ENCODE peak calls at places on chromosome 10, in six cellular contexts. S, K, X, J, Y and W are unnamed samples.

GRCh38 chr10:19659920-19660655 is 156.1 kb upstream of the PLXDC2 start:
- ATAC-seq in S (no peak), K (no peak), X (no peak), J (no peak), Y (no peak), W (no peak)

GRCh38 chr10:2680802-2681201 is 386.5 kb upstream of the PFKP start:
- ATAC-seq in S (no peak), K (no peak), X (no peak), J (no peak), Y (no peak), W (no peak)

GRCh38 chr10:99522511-99523250 is 10.1 kb upstream of the NKX2-3 start:
- ATAC-seq in S (no peak), K (peak), X (no peak), J (no peak), Y (no peak), W (no peak)

GRCh38 chr10:3838723-3839437 is 53.9 kb upstream of the KLF6 start:
- ATAC-seq in S (no peak), K (peak), X (peak), J (no peak), Y (peak), W (no peak)

GRCh38 chr10:17580853-17581252 is 36.3 kb downstream of the HACD1 start:
- ATAC-seq in S (no peak), K (no peak), X (no peak), J (no peak), Y (no peak), W (no peak)

GRCh38 chr10:48215148-48215982 is 59.1 kb downstream of the FRMPD2 start:
- ATAC-seq in S (peak), K (peak), X (peak), J (peak), Y (peak), W (no peak)

GRCh38 chr10:110368002-110368401 is 63.3 kb upstream of the SMNDC1 start:
- ATAC-seq in S (no peak), K (peak), X (peak), J (no peak), Y (peak), W (no peak)

GRCh38 chr10:80203835-80204148 is 1.5 kb downstream of the ANXA11 start:
- ATAC-seq in S (peak), K (no peak), X (no peak), J (no peak), Y (no peak), W (no peak)

GRCh38 chr10:88316292-88316861 is 266.7 kb downstream of the RNLS start:
- ATAC-seq in S (no peak), K (no peak), X (no peak), J (no peak), Y (no peak), W (no peak)

GRCh38 chr10:115827180-115827579 is 445.8 kb downstream of the GFRA1 start:
- ATAC-seq in S (no peak), K (no peak), X (no peak), J (peak), Y (no peak), W (peak)

GRCh38 chr10:60144099-60144498 is 237.7 kb upstream of the CCDC6 start:
- ATAC-seq in S (no peak), K (no peak), X (no peak), J (no peak), Y (no peak), W (no peak)

GRCh38 chr10:129870926-129871660 is 93.0 kb downstream of the EBF3 start:
- ATAC-seq in S (no peak), K (no peak), X (no peak), J (no peak), Y (no peak), W (peak)

GRCh38 chr10:77671594-77672252 is 34.1 kb upstream of the KCNMA1 start:
- ATAC-seq in S (no peak), K (peak), X (peak), J (no peak), Y (no peak), W (no peak)

GRCh38 chr10:4902571-4903011 is 60.6 kb upstream of the AKR1C1 start:
- ATAC-seq in S (no peak), K (peak), X (peak), J (no peak), Y (no peak), W (peak)

GRCh38 chr10:29946953-29947700 is 112.3 kb downstream of the JCAD start:
- ATAC-seq in S (no peak), K (no peak), X (no peak), J (peak), Y (no peak), W (peak)
- TF ChIP-seq POLR2A in S (no peak), K (no peak), X (no peak), J (no peak), Y (no peak), W (no peak)

DNA sequence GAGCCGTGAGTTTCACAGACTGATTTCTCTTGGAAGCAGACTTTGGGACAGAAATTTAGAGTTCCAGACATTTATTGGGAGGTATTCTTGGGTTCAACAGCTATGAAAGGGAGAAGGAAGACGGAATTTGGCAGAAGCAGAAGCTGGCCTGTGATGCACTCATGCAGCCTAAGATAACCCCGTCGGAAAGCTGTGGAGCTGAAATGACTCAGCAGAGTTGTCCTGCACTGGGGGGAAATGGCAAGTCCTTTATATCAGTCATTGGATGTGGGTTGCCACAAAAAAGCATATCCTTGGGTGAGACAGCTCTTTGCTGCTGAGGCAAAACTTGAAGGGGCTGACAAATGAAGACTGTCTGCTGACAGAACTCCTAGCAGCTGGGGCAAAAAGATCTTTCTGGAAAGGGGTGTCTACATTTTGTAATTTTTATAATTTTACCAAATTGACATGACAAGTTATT is 11.5 kb upstream of the MICU1 start:
- ATAC-seq in S (no peak), K (no peak), X (peak), J (peak), Y (peak), W (peak)
- H3K4me3 ChIP-seq in S (no peak), K (no peak), X (no peak), J (no peak), Y (no peak), W (no peak)

GRCh38 chr10:102150970-102151773 is 1.0 kb upstream of the NOLC1 start:
- ATAC-seq in S (peak), K (peak), X (no peak), J (no peak), Y (no peak), W (no peak)

GRCh38 chr10:102152545-102152890 is 329 bp downstream of the NOLC1 start:
- ATAC-seq in S (peak), K (peak), X (peak), J (peak), Y (peak), W (peak)

GRCh38 chr10:102151774-102152544 is at the start of gene NOLC1:
- ATAC-seq in S (peak), K (peak), X (peak), J (peak), Y (peak), W (peak)

GRCh38 chr10:102146971-102147428 is 5.2 kb upstream of the NOLC1 start:
- ATAC-seq in S (no peak), K (peak), X (no peak), J (no peak), Y (no peak), W (no peak)

GRCh38 chr10:102148275-102148674 is 3.9 kb upstream of the NOLC1 start:
- ATAC-seq in S (no peak), K (no peak), X (no peak), J (no peak), Y (no peak), W (no peak)
- TF ChIP-seq POLR2AphosphoS5 in S (no peak), K (no peak), X (no peak), J (no peak), Y (no peak), W (no peak)

DNA sequence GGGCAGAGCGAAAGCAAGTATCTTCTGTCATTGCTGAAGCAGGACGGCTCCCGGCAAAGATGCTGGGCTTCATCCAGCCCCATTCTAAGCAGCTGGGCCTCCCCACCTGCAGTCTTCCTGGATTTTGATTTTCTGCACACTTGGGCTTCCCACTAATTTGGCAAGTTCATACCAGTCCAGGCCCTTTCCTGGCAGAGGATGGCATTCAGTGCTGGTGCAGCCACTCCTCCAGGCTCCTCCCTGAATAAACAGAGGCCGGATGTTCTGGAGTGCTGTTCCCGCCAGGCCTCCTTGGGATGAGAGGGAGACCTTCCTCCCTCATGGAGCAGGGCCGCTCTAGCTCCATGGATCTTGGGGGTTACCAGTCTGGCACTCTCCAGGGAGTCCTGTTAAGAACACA is 3.4 kb downstream of the BAG3 start:
- ATAC-seq in S (no peak), K (no peak), X (no peak), J (peak), Y (no peak), W (no peak)
- TF ChIP-seq POLR2A in S (no peak), K (no peak), X (no peak), J (no peak), Y (no peak), W (no peak)

DNA sequence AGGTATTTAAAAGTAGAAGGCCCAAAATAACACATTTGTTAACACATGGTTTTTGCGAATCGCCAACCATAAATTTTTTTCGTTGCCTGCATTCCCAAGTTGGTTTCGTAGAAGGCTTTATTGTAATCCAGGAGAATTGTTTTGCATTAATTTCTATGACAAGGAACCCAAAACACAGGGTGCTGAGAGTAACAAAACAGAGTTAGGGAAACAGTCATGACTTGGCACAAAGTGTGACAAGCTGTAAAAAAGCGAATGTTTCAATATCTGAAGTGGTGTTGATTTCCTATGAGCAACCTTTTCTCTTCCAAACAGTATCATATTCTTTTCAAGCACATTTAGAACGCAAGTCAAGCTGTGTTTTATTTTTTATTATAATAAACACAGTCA is 63.6 kb downstream of the C10orf67 start:
- ATAC-seq in S (no peak), K (no peak), X (no peak), J (no peak), Y (no peak), W (no peak)
- H3K4me3 ChIP-seq in S (no peak), K (no peak), X (no peak), J (no peak), Y (no peak), W (no peak)

DNA sequence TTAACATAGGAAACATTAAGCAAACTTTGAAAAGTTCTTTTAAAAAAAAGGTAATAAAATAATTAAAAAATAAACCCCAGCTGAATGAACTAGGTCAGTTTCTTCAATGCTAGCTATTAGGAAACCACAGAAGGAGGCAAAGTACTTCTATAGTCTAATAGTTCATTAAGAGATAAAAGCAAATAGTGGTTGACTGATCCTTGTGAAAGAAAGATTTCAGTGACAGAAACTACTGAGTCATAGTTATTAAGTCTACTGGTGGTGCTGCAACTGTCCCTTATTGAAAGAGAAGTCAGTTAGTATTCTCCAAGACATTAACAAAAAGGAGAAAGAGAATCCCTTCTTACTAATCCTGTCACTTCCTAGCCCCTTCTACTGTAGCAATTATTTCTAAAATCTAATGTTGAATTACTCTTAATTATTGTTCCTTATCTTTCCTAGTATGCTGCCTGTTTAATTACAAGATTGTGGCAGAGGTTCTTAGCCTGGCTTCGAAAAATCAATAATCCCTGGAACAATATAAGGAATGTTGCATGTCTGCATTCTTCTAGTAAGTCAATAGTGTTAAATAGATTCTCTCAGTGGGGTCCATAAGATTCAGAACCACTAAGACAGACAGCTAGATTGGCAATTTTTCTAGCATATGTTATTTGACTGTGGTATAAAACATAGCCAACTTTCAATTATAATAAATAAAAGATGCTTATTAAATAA is 18.2 kb downstream of the TCTN3 start:
- ATAC-seq in S (peak), K (no peak), X (no peak), J (no peak), Y (no peak), W (no peak)
- TF ChIP-seq POLR2AphosphoS5 in S (no peak), K (no peak), X (no peak), J (no peak), Y (no peak), W (no peak)

GRCh38 chr10:29987471-29987870 is 71.9 kb downstream of the JCAD start:
- ATAC-seq in S (no peak), K (no peak), X (no peak), J (no peak), Y (no peak), W (no peak)
- TF ChIP-seq POLR2A in S (no peak), K (no peak), X (no peak), J (no peak), Y (no peak), W (no peak)